ENCODE peak calls at places on chromosome 18, in four cellular contexts. S is colonic mucosa, Q is keratinocyte, Z is endodermal cell. W is an unnamed sample.

GRCh38 chr18:725641-726040 is 13.2 kb upstream of the ENOSF1 start:
- DNase-seq in Q (no peak), S (no peak), Z (no peak), W (no peak)

GRCh38 chr18:9831723-9832199 is 54.0 kb upstream of the TXNDC2 start:
- DNase-seq in Z (no peak), Q (no peak), S (no peak), W (no peak)

GRCh38 chr18:42141439-42141838 is 186.4 kb downstream of the PIK3C3 start:
- DNase-seq in Z (peak), S (no peak), Q (no peak), W (no peak)

GRCh38 chr18:66966171-66966570 is 362.3 kb upstream of the CDH19 start:
- DNase-seq in Z (no peak), S (no peak), Q (no peak), W (no peak)

GRCh38 chr18:13374468-13375301 is 156.1 kb downstream of the LDLRAD4 start:
- DNase-seq in S (no peak), Q (no peak), Z (peak), W (no peak)

GRCh38 chr18:72056171-72056570 is 488.0 kb downstream of the CBLN2 start:
- DNase-seq in Q (no peak), Z (no peak), S (no peak), W (no peak)

GRCh38 chr18:46481847-46482245 is 175.2 kb downstream of the LOXHD1 start:
- DNase-seq in Q (peak), S (no peak), Z (peak), W (peak)

GRCh38 chr18:2985628-2986027 is 27.3 kb downstream of the LPIN2 start:
- DNase-seq in Z (no peak), S (no peak), Q (no peak), W (no peak)

GRCh38 chr18:45876131-45876530 is 50.7 kb downstream of the SIGLEC15 start:
- DNase-seq in Q (no peak), S (no peak), Z (no peak), W (no peak)

GRCh38 chr18:54962919-54963645 is 3.8 kb upstream of the CCDC68 start:
- DNase-seq in S (no peak), Z (no peak), Q (no peak), W (no peak)

GRCh38 chr18:35634376-35634775 is 52.8 kb downstream of the GALNT1 start:
- DNase-seq in Q (no peak), Z (no peak), S (no peak), W (no peak)

GRCh38 chr18:8889479-8889878 is 184.1 kb downstream of the MTCL1 start:
- DNase-seq in Q (no peak), S (no peak), Z (no peak), W (no peak)

GRCh38 chr18:21490745-21491144 is 109.8 kb downstream of the ESCO1 start:
- DNase-seq in S (no peak), Q (no peak), Z (no peak), W (no peak)

GRCh38 chr18:41150316-41150715 is 804.7 kb upstream of the PIK3C3 start:
- DNase-seq in Q (peak), S (no peak), Z (no peak), W (no peak)

GRCh38 chr18:72375628-72376027 is 168.5 kb downstream of the CBLN2 start:
- DNase-seq in Z (no peak), Q (no peak), S (no peak), W (peak)

GRCh38 chr18:8501044-8501443 is 108.2 kb upstream of the RAB12 start:
- DNase-seq in Z (no peak), Q (no peak), S (no peak), W (no peak)

GRCh38 chr18:54232485-54233227 is 8.2 kb upstream of the MBD2 start:
- DNase-seq in S (no peak), Q (no peak), Z (peak), W (no peak)

GRCh38 chr18:45361148-45361851 is 254.0 kb upstream of the SLC14A2 start:
- DNase-seq in S (no peak), Z (no peak), Q (no peak), W (no peak)

GRCh38 chr18:8454136-8454535 is 155.1 kb upstream of the RAB12 start:
- DNase-seq in Q (no peak), S (no peak), Z (no peak), W (no peak)

GRCh38 chr18:76823166-76823539 is 796 bp downstream of the ZNF236 start:
- DNase-seq in Z (peak), Q (no peak), S (peak), W (no peak)

GRCh38 chr18:61676763-61677434 is 215.9 kb downstream of the RNF152 start:
- DNase-seq in Z (no peak), S (no peak), Q (no peak), W (no peak)

GRCh38 chr18:49031511-49032188 is 80.9 kb upstream of the SMAD7 start:
- DNase-seq in Q (no peak), S (peak), Z (peak), W (no peak)

GRCh38 chr18:66124394-66124793 is 373.6 kb downstream of the CDH7 start:
- DNase-seq in S (no peak), Z (no peak), Q (no peak), W (no peak)

GRCh38 chr18:189254-189653 is 30.9 kb downstream of the USP14 start:
- DNase-seq in S (no peak), Q (no peak), Z (no peak), W (no peak)

GRCh38 chr18:2794159-2794558 is 52.6 kb upstream of the EMILIN2 start:
- DNase-seq in Z (no peak), Q (no peak), S (no peak), W (no peak)

DNA sequence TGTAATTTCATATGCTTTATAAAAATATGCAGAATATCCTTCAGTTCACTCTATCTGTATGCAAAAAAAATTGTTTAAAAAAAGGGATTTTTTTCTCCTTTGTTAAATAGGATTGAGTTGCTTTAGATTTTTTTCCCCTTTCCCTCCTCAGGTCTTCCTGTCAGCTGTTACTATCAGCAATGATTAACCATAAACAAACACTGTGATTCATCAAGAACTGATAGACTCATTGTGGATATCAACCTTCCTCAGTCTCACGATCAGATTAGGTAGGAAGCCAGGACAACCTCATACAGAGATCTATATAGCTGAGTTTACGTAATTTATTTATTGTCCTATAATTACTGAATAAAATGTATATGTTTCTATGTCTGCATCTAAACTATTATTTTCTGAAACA is 2136.2 kb upstream of the CELF4 start:
- DNase-seq in Z (no peak), Q (no peak), S (no peak), W (peak)
- H3K27ac ChIP-seq in Z (no peak), Q (no peak), S (no peak), W (no peak)

GRCh38 chr18:11713756-11714155 is 24.7 kb downstream of the GNAL start:
- DNase-seq in Q (no peak), Z (peak), S (no peak), W (no peak)
- H3K27ac ChIP-seq in Q (no peak), Z (peak), S (no peak), W (no peak)

GRCh38 chr18:5155907-5156287 is 41.2 kb downstream of the AKAIN1 start:
- DNase-seq in Q (no peak), Z (no peak), S (no peak), W (no peak)

GRCh38 chr18:5155180-5155906 is 41.7 kb downstream of the AKAIN1 start:
- DNase-seq in S (no peak), Q (no peak), Z (no peak), W (no peak)

GRCh38 chr18:5159080-5159479 is 38.0 kb downstream of the AKAIN1 start:
- DNase-seq in Q (no peak), Z (no peak), S (no peak), W (no peak)

GRCh38 chr18:5158587-5158986 is 38.5 kb downstream of the AKAIN1 start:
- DNase-seq in Z (no peak), Q (no peak), S (no peak), W (no peak)

DNA sequence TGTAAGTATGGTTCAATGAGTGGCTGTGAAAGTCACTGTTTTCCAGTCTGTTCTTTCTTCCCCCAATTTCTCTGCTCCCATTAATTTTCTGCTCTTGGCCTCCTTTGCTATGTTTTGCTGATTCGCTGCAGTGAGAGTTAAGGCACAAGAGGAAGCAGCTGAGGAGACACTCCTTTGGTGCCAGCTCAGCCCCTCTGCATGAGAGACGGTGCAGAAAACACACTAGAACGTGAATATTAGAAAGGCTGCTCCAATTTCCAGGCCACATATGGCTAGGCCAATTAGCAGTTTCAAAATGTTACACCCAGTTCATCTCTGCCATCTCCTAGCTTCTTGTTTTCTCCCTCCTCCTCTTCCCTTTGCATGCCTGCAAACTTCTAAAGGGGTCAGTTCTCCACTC is 38.9 kb downstream of the AKAIN1 start:
- DNase-seq in S (no peak), Z (no peak), Q (no peak), W (no peak)
- H3K27ac ChIP-seq in S (no peak), Z (no peak), Q (no peak), W (no peak)

GRCh38 chr18:79457239-79457638 is 61.5 kb downstream of the NFATC1 start:
- DNase-seq in Q (no peak), Z (no peak), S (no peak), W (no peak)

GRCh38 chr18:79457652-79458051 is 61.9 kb downstream of the NFATC1 start:
- DNase-seq in Q (no peak), Z (no peak), S (no peak), W (no peak)

GRCh38 chr18:79459946-79460345 is 64.2 kb downstream of the NFATC1 start:
- DNase-seq in Q (no peak), Z (no peak), S (no peak), W (no peak)

GRCh38 chr18:79458917-79459803 is 63.4 kb downstream of the NFATC1 start:
- DNase-seq in Z (no peak), S (no peak), Q (no peak), W (no peak)

GRCh38 chr18:79458131-79458838 is 62.6 kb downstream of the NFATC1 start:
- DNase-seq in Z (no peak), Q (peak), S (peak), W (peak)
- H3K27ac ChIP-seq in Z (peak), Q (peak), S (no peak), W (no peak)

DNA sequence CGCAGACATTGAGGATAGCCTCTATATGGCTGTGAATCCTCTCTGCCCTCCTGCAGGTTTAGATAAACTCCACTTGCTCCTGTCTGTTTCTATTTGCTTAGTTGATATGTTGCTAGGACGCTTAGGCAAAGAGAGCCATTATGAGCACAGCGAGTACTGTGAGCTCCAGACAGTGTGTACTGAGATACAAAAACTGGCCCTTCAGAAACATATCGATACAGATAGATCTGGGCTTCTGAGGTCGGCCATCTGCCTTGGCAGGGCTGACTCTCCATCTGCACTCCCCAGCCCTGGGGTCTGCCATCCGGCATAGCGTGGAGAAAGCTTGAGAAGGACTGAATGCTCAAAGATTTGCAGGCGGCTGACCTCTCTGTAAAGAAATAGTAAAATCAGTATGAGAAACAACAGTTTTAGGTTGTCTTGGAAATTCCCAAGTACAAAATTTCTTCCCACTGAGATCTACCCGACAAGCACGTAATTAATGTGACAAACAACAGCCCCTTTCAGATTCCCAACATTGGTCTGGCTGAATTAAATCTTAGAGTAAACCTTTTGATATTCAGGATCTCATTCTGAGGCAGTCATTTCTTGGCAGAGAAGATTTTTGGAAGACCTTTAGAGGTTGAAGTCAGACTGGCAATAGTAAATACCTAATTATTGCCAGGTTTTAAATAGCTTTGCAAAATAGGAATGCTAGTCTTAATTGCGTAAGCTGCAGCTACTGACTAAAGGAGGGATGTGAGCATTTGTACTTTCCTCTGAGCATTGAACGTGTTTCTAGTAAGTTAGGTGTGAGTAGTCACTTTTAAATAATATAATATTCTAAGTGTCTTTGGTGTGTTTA is 127.4 kb downstream of the CHST9 start:
- DNase-seq in Z (peak), Q (no peak), S (no peak), W (no peak)
- H3K27ac ChIP-seq in Z (peak), Q (no peak), S (no peak), W (no peak)

GRCh38 chr18:5974696-5975095 is 79.4 kb upstream of the TMEM200C start:
- DNase-seq in S (no peak), Z (peak), Q (no peak), W (no peak)

GRCh38 chr18:5970032-5970431 is 74.7 kb upstream of the TMEM200C start:
- DNase-seq in Z (peak), Q (no peak), S (no peak), W (no peak)

GRCh38 chr18:5975111-5975622 is 79.8 kb upstream of the TMEM200C start:
- DNase-seq in Z (peak), S (no peak), Q (no peak), W (no peak)

GRCh38 chr18:5972298-5972697 is 77.0 kb upstream of the TMEM200C start:
- DNase-seq in S (no peak), Z (peak), Q (no peak), W (no peak)

GRCh38 chr18:5973079-5973478 is 77.8 kb upstream of the TMEM200C start:
- DNase-seq in Z (peak), S (no peak), Q (no peak), W (no peak)
- H3K27ac ChIP-seq in Z (no peak), S (no peak), Q (no peak), W (no peak)

DNA sequence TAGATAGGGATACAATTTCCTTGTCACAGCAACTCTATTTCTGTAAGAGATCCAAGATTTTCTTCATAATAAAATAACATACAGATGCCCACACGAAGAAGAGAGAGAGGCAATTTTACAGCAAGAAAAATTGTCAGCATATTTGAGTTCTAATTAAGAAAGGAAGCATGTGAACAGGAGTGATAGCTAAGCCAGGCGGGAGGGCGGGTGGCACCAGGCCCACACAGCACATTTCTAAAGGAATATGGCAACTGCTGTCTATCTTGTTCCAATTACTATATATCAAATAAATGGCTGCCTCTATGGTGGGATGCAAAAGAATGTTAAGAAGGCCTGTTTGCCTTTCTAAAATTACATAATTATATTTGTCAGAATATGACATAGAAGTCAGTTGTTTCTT is 248.3 kb upstream of the DOK6 start:
- DNase-seq in Z (no peak), S (no peak), Q (no peak), W (no peak)
- H3K27ac ChIP-seq in Z (no peak), S (no peak), Q (no peak), W (no peak)

W was measured in epithelial cell of prostate.